ENCODE peak calls at places on chromosomes 12 and 14, in six cellular contexts. P is endothelial cell of umbilical vein, E is PC-3, H is HepG2, M is astrocyte, F is HCT116. S is an unnamed sample.

GRCh38 chr12:108112815-108113556 is 16.1 kb upstream of the WSCD2 start:
- DNase-seq in P (no peak), M (no peak), F (no peak), E (no peak), H (no peak), S (peak)

GRCh38 chr12:11059784-11060183 is 2.3 kb downstream of the TAS2R46 start:
- DNase-seq in E (no peak), M (no peak), F (no peak), P (no peak), H (no peak), S (no peak)

GRCh38 chr12:18706798-18707197 is 31.0 kb downstream of the PLCZ1 start:
- DNase-seq in E (peak), H (no peak), P (no peak), F (no peak), M (no peak), S (no peak)

GRCh38 chr14:86279405-86279804 is 749.5 kb downstream of the FLRT2 start:
- DNase-seq in E (no peak), P (no peak), M (no peak), H (no peak), F (no peak), S (no peak)

GRCh38 chr12:40342010-40342409 is 117.2 kb downstream of the LRRK2 start:
- DNase-seq in F (no peak), E (no peak), H (no peak), P (no peak), M (no peak), S (no peak)

GRCh38 chr14:55249423-55249822 is 21.8 kb upstream of the FBXO34 start:
- DNase-seq in P (no peak), M (peak), H (no peak), E (peak), F (no peak), S (no peak)

GRCh38 chr14:73619524-73619923 is 7.2 kb downstream of the ACOT6 start:
- DNase-seq in F (no peak), M (no peak), E (no peak), H (no peak), P (no peak), S (no peak)

GRCh38 chr12:59886131-59886751 is 290.4 kb downstream of the SLC16A7 start:
- DNase-seq in M (no peak), P (no peak), F (no peak), E (no peak), H (no peak), S (no peak)

GRCh38 chr14:101239065-101239464 is 322.2 kb upstream of the DIO3 start:
- DNase-seq in M (no peak), E (no peak), F (no peak), H (peak), P (no peak), S (no peak)

GRCh38 chr14:85602366-85602765 is 72.4 kb downstream of the FLRT2 start:
- DNase-seq in P (no peak), M (no peak), H (no peak), F (no peak), E (no peak), S (no peak)

GRCh38 chr14:58731465-58732330 is 93.9 kb downstream of the DACT1 start:
- DNase-seq in P (peak), M (peak), E (peak), F (peak), H (no peak), S (no peak)

GRCh38 chr14:105576525-105577088 is 50.2 kb downstream of the TMEM121 start:
- DNase-seq in E (no peak), F (no peak), H (no peak), M (no peak), P (no peak), S (no peak)

GRCh38 chr14:99260652-99261551 is 11.1 kb downstream of the BCL11B start:
- DNase-seq in E (no peak), H (no peak), F (no peak), M (no peak), P (no peak), S (peak)

GRCh38 chr14:77825895-77826519 is 26.1 kb downstream of the ADCK1 start:
- DNase-seq in E (no peak), H (no peak), F (no peak), P (no peak), M (no peak), S (no peak)

GRCh38 chr14:97306785-97307246 is 509.6 kb downstream of the VRK1 start:
- DNase-seq in P (no peak), M (peak), H (no peak), E (peak), F (no peak), S (no peak)

GRCh38 chr12:118164798-118165486 is 29.0 kb downstream of the PEBP1 start:
- DNase-seq in E (peak), F (peak), M (no peak), P (peak), H (peak), S (peak)

GRCh38 chr14:78403278-78403815 is 233.2 kb downstream of the NRXN3 start:
- DNase-seq in F (no peak), P (no peak), M (peak), H (no peak), E (no peak), S (peak)

GRCh38 chr14:104680056-104680805 is 9.2 kb upstream of the INF2 start:
- DNase-seq in M (peak), H (no peak), P (peak), F (no peak), E (peak), S (no peak)

GRCh38 chr14:77100961-77101360 is 2.9 kb downstream of the CIPC start:
- DNase-seq in H (no peak), M (no peak), F (no peak), P (peak), E (no peak), S (no peak)

GRCh38 chr14:94555991-94556390 is 5.3 kb upstream of the SERPINA4 start:
- DNase-seq in P (no peak), E (no peak), H (no peak), F (no peak), M (no peak), S (no peak)

GRCh38 chr12:118432812-118433540 is 56.6 kb downstream of the SUDS3 start:
- DNase-seq in M (no peak), F (no peak), E (no peak), P (no peak), H (peak), S (no peak)

GRCh38 chr12:120092531-120093335 is 23.8 kb downstream of the RAB35 start:
- DNase-seq in E (no peak), P (no peak), F (no peak), M (no peak), H (peak), S (peak)

GRCh38 chr14:93804654-93805053 is 16.4 kb upstream of the PRIMA1 start:
- DNase-seq in F (no peak), P (no peak), M (no peak), E (no peak), H (no peak), S (no peak)

GRCh38 chr12:104684884-104685283 is 228.1 kb downstream of the CHST11 start:
- DNase-seq in F (no peak), P (peak), M (peak), E (no peak), H (no peak), S (no peak)

GRCh38 chr14:104813286-104813685 is 12.4 kb downstream of the ZBTB42 start:
- DNase-seq in F (no peak), E (no peak), P (no peak), M (no peak), H (no peak), S (peak)

GRCh38 chr12:66637693-66638301 is 41.1 kb downstream of the GRIP1 start:
- DNase-seq in M (peak), F (no peak), E (no peak), P (no peak), H (no peak), S (no peak)

GRCh38 chr14:51996148-51996746 is 6.9 kb downstream of the RTRAF start:
- DNase-seq in H (no peak), M (peak), P (peak), F (no peak), E (peak), S (peak)

GRCh38 chr12:12333407-12333831 is 16.6 kb downstream of the MANSC1 start:
- DNase-seq in E (peak), P (peak), F (no peak), M (peak), H (no peak), S (no peak)

GRCh38 chr12:117674313-117674712 is 294.5 kb downstream of the KSR2 start:
- DNase-seq in E (peak), H (no peak), M (peak), F (no peak), P (peak), S (no peak)

GRCh38 chr12:67599691-67600090 is 48.9 kb upstream of the DYRK2 start:
- DNase-seq in E (no peak), H (no peak), P (no peak), F (no peak), M (no peak), S (no peak)

GRCh38 chr14:21071225-21072041 is 1.3 kb downstream of the ARHGEF40 start:
- DNase-seq in H (peak), F (no peak), P (peak), M (peak), E (peak), S (peak)

GRCh38 chr12:2609020-2609419 is 185.8 kb upstream of the FKBP4 start:
- DNase-seq in F (no peak), P (no peak), E (no peak), H (no peak), M (peak), S (no peak)

GRCh38 chr14:103121161-103121845 is 2.0 kb upstream of the TNFAIP2 start:
- DNase-seq in P (peak), E (no peak), F (no peak), M (no peak), H (no peak), S (no peak)

GRCh38 chr14:90780519-90780918 is 35.7 kb downstream of the TTC7B start:
- DNase-seq in F (no peak), M (no peak), H (no peak), P (no peak), E (no peak), S (no peak)

GRCh38 chr12:48765753-48766162 is 23.1 kb downstream of the ADCY6 start:
- DNase-seq in H (no peak), F (no peak), P (no peak), E (no peak), M (no peak), S (no peak)

GRCh38 chr14:52241102-52241793 is 26.2 kb upstream of the PTGDR start:
- DNase-seq in H (no peak), M (peak), F (no peak), P (no peak), E (peak), S (no peak)

GRCh38 chr12:46998811-46999368 is 80.5 kb upstream of the PCED1B start:
- DNase-seq in H (no peak), E (peak), P (peak), M (peak), F (no peak), S (no peak)

GRCh38 chr12:40028296-40028695 is 77.6 kb downstream of the SLC2A13 start:
- DNase-seq in P (no peak), M (no peak), F (no peak), E (no peak), H (no peak), S (no peak)

GRCh38 chr12:25248137-25248536 is 2.6 kb downstream of the KRAS start:
- DNase-seq in F (no peak), E (no peak), H (no peak), M (no peak), P (no peak), S (peak)

GRCh38 chr12:25250744-25251730 is at the start of gene KRAS:
- DNase-seq in H (peak), F (peak), E (peak), P (peak), M (peak), S (peak)

GRCh38 chr12:25249951-25250738 is 584 bp downstream of the KRAS start:
- DNase-seq in H (no peak), E (no peak), P (peak), M (no peak), F (no peak), S (peak)

GRCh38 chr12:25251749-25252148 is 1.0 kb upstream of the KRAS start:
- DNase-seq in E (no peak), H (no peak), M (no peak), P (no peak), F (no peak), S (no peak)

GRCh38 chr12:25248732-25249131 is 2.0 kb downstream of the KRAS start:
- DNase-seq in E (no peak), F (no peak), M (no peak), H (no peak), P (no peak), S (no peak)
- H3K9ac ChIP-seq in E (no peak), F (no peak), M (no peak), H (no peak), P (no peak), S (no peak)

GRCh38 chr14:56811596-56812363 is 1.5 kb upstream of the OTX2 start:
- DNase-seq in M (no peak), H (no peak), F (no peak), E (no peak), P (no peak), S (peak)
- TF ChIP-seq EZH2 in M (peak), H (no peak), F (no peak), E (no peak), P (peak), S (no peak)

DNA sequence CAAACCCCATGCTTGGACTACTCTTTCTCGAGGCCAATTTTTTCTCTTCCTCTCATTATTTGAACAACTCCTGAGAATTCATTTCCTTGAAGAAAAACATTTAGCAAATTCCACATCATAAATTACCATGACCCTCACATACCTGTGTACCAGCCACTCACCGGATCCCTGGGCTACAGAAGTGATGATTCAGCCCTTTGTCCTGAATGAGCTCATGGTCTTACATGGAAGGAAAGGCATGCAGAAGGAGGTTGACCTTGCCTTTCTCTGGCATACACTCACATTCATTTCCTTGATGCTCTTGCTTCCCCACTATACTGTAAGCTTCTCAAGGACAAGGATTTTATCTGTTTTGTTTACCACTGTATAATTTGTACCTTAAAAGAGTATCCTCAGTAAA is 191.5 kb downstream of the SLC5A8 start:
- DNase-seq in E (peak), H (peak), P (peak), M (peak), F (peak), S (no peak)
- H3K9ac ChIP-seq in E (peak), H (no peak), P (peak), M (peak), F (no peak), S (no peak)

DNA sequence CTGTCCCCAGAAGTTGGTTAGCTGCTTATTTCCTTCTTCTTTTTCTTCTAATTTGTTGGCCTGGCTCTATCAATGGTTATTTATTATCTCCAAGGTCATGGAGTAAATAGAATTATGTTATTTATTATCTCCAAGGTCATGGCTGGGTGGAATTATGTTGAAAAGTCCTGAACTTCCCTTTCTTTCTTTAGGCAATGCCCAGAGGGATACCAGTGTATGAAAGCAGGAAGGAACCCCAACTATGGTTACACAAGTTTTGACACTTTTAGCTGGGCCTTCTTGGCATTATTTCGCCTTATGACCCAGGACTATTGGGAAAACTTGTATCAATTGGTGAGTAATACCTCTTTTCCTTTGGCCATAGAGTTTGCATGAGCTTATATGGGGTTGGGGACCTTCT is 111.5 kb downstream of the SCN8A start:
- DNase-seq in H (no peak), P (no peak), E (no peak), F (no peak), M (no peak), S (no peak)
- TF ChIP-seq EZH2 in H (no peak), P (no peak), E (no peak), F (no peak), M (no peak), S (no peak)

GRCh38 chr14:89747146-89747545 is 207.4 kb downstream of the EFCAB11 start:
- DNase-seq in M (no peak), P (no peak), E (no peak), H (no peak), F (no peak), S (no peak)

GRCh38 chr14:89746135-89746534 is 208.4 kb downstream of the EFCAB11 start:
- DNase-seq in E (no peak), P (no peak), H (no peak), F (no peak), M (no peak), S (no peak)

GRCh38 chr14:89746654-89747053 is 207.9 kb downstream of the EFCAB11 start:
- DNase-seq in H (no peak), F (no peak), M (no peak), P (no peak), E (no peak), S (no peak)

GRCh38 chr14:89750206-89750867 is 204.2 kb downstream of the EFCAB11 start:
- DNase-seq in F (no peak), E (no peak), H (no peak), M (no peak), P (no peak), S (no peak)

GRCh38 chr14:89748004-89748403 is 206.5 kb downstream of the EFCAB11 start:
- DNase-seq in H (no peak), P (no peak), M (peak), E (no peak), F (no peak), S (no peak)
- H3K9ac ChIP-seq in H (no peak), P (no peak), M (no peak), E (no peak), F (no peak), S (no peak)

GRCh38 chr14:64706119-64706465 is 1.9 kb downstream of the PLEKHG3 start:
- DNase-seq in M (no peak), E (no peak), P (no peak), H (no peak), F (no peak), S (no peak)

GRCh38 chr14:64704145-64704742 is at the start of gene PLEKHG3:
- DNase-seq in H (peak), F (no peak), M (peak), P (peak), E (peak), S (peak)

GRCh38 chr14:64703393-64704144 is 655 bp upstream of the PLEKHG3 start:
- DNase-seq in H (no peak), P (peak), F (no peak), M (peak), E (peak), S (peak)

GRCh38 chr14:64705406-64706118 is 1.3 kb downstream of the PLEKHG3 start:
- DNase-seq in P (no peak), E (no peak), F (no peak), M (no peak), H (no peak), S (peak)

DNA sequence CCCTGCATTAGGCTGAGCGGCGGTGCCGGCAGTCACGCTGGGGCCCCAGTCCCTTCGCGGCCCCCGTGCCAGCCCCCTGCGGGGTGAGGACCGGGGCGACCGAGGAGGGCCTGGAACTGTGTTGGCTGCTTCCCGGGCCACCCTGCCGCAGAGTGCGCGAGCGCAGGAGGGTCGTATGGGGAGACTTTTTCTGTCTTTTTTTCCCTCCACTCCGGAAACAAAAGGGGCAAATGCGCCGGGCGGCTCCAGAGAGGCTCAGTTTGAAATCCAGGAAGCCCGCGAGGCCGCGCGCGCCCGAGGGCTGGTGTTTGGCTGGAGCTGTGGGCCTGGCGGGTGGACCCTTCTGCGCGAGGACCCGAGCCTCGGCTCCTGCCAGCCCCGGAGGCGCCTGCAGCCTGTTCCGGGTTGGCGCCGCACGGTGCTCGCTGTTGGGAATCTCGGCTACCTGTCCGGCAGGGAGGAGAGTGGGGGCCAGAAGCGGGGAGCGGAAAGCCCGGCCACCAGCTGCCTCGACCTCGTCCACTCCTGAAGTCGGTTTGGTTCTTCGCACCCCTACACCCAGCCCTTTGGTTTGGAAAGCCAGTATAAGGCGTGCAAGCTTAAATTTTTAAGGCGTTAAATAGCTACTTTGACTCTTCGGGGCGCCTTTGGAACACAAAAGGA is 650 bp downstream of the PLEKHG3 start:
- DNase-seq in H (no peak), E (no peak), P (no peak), F (no peak), M (no peak), S (peak)
- TF ChIP-seq EZH2 in H (no peak), E (no peak), P (no peak), F (no peak), M (no peak), S (no peak)